ENCODE peak calls at places on chromosomes 1 and 21, in seven cellular contexts. W is foreskin fibroblast, S is cardiac muscle cell, O is thoracic aorta, V is cardiac fibroblast, J is nephron progenitor cell, M is HFFc6. X is an unnamed sample.

GRCh38 chr1:213876531-213876930 is 111.2 kb upstream of the PROX1 start:
- DNase-seq in M (no peak), V (no peak), O (no peak), J (no peak), S (no peak), W (no peak), X (no peak)

GRCh38 chr1:168421399-168422004 is 122.3 kb downstream of the XCL2 start:
- DNase-seq in J (no peak), O (no peak), S (no peak), W (no peak), M (no peak), V (no peak), X (no peak)

GRCh38 chr1:207298186-207298585 is 23.3 kb upstream of the CD55 start:
- DNase-seq in O (no peak), S (no peak), V (no peak), J (no peak), M (no peak), W (no peak), X (no peak)

GRCh38 chr1:8202182-8202905 is 115.6 kb upstream of the SLC45A1 start:
- DNase-seq in V (peak), O (peak), J (peak), S (peak), W (peak), M (peak), X (no peak)

GRCh38 chr1:212920895-212921294 is 29.4 kb upstream of the VASH2 start:
- DNase-seq in V (no peak), W (no peak), J (no peak), O (no peak), M (no peak), S (no peak), X (no peak)

GRCh38 chr1:218339267-218339831 is 5.8 kb upstream of the TGFB2 start:
- DNase-seq in O (no peak), J (no peak), V (peak), M (peak), S (peak), W (peak), X (no peak)

GRCh38 chr1:202306535-202307345 is 35.0 kb downstream of the UBE2T start:
- DNase-seq in S (no peak), J (no peak), M (no peak), V (no peak), W (no peak), O (no peak), X (no peak)

GRCh38 chr1:110880708-110881374 is 7.9 kb downstream of the CD53 start:
- DNase-seq in V (no peak), J (no peak), W (no peak), S (no peak), M (no peak), O (no peak), X (no peak)

GRCh38 chr1:212283741-212284140 is 1.5 kb upstream of the PPP2R5A start:
- DNase-seq in S (no peak), W (no peak), O (no peak), V (no peak), M (no peak), J (no peak), X (no peak)

GRCh38 chr1:113307771-113308451 is 82.4 kb upstream of the MAGI3 start:
- DNase-seq in M (peak), W (peak), V (peak), S (peak), J (no peak), O (no peak), X (no peak)

GRCh38 chr1:230285351-230285750 is 140.8 kb downstream of the PGBD5 start:
- DNase-seq in J (no peak), M (no peak), V (no peak), W (no peak), S (no peak), O (no peak), X (no peak)

GRCh38 chr1:14602131-14602530 is 3.6 kb downstream of the KAZN start:
- DNase-seq in O (no peak), J (no peak), S (peak), V (peak), W (peak), M (no peak), X (no peak)

GRCh38 chr1:48223372-48224081 is 1.0 kb downstream of the SLC5A9 start:
- DNase-seq in O (no peak), W (no peak), S (no peak), J (no peak), V (no peak), M (no peak), X (no peak)

GRCh38 chr1:184242507-184242943 is 144.3 kb upstream of the C1orf21 start:
- DNase-seq in V (peak), J (no peak), S (peak), W (peak), M (peak), O (no peak), X (no peak)

GRCh38 chr1:24964811-24965570 is 34.9 kb upstream of the RUNX3 start:
- DNase-seq in O (no peak), S (no peak), M (no peak), V (no peak), J (no peak), W (no peak), X (peak)

GRCh38 chr1:225460737-225461532 is 33.1 kb upstream of the LBR start:
- DNase-seq in O (no peak), W (no peak), J (no peak), M (no peak), V (no peak), S (no peak), X (peak)

GRCh38 chr1:85282424-85282823 is 6.0 kb upstream of the BCL10 start:
- DNase-seq in W (no peak), M (no peak), O (no peak), S (no peak), J (no peak), V (no peak), X (no peak)

GRCh38 chr1:12556368-12556930 is 61.6 kb downstream of the DHRS3 start:
- DNase-seq in O (no peak), M (peak), V (peak), S (peak), W (peak), J (no peak), X (no peak)

GRCh38 chr21:38597436-38597835 is 99.2 kb upstream of the ERG start:
- DNase-seq in W (no peak), S (no peak), J (no peak), O (no peak), M (no peak), V (no peak), X (no peak)

GRCh38 chr1:219405531-219406331 is 207.2 kb downstream of the ZC3H11B start:
- DNase-seq in J (no peak), S (no peak), W (no peak), V (no peak), O (no peak), M (no peak), X (no peak)

GRCh38 chr1:5479876-5480275 is 512.3 kb downstream of the NPHP4 start:
- DNase-seq in O (no peak), M (no peak), V (no peak), W (no peak), J (no peak), S (no peak), X (no peak)

GRCh38 chr1:23862640-23863039 is 5.5 kb downstream of the FUCA1 start:
- DNase-seq in M (no peak), W (no peak), S (no peak), J (no peak), O (no peak), V (no peak), X (no peak)

GRCh38 chr21:14952916-14953315 is 111.9 kb downstream of the NRIP1 start:
- DNase-seq in O (no peak), W (no peak), S (peak), J (no peak), V (peak), M (no peak), X (no peak)
- TF ChIP-seq CTCF in O (no peak), W (no peak), S (peak), J (no peak), V (no peak), M (peak), X (no peak)

GRCh38 chr1:75423616-75424015 is 187.3 kb downstream of the SLC44A5 start:
- DNase-seq in S (no peak), O (no peak), V (no peak), W (no peak), J (no peak), M (no peak), X (no peak)
- TF ChIP-seq CTCF in S (no peak), O (no peak), V (no peak), W (no peak), J (peak), M (no peak), X (no peak)

GRCh38 chr1:40722622-40723021 is 31.1 kb downstream of the NFYC start:
- DNase-seq in J (no peak), O (no peak), M (no peak), S (no peak), V (no peak), W (no peak), X (no peak)
- TF ChIP-seq CTCF in J (no peak), O (no peak), M (no peak), S (no peak), V (no peak), W (no peak), X (no peak)

GRCh38 chr21:36160850-36161178 is 4.2 kb downstream of the DOP1B start:
- DNase-seq in W (no peak), V (no peak), M (no peak), O (no peak), S (no peak), J (no peak), X (no peak)
- TF ChIP-seq CTCF in W (no peak), V (no peak), M (no peak), O (no peak), S (no peak), J (no peak), X (no peak)

DNA sequence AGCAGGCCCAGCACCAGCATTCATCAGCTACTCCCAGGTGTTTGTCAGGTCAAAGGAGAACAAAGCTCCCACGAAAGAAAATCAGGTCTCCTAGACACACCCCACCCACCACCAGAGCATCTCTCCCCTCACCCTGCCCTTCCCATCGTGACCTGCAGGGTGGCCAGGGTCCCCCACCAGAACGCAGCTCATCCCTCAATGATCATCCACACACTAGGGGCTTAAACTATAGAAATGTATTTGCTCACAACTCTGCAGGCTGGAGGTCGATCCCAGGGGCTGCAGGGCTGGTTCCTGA is 97.4 kb downstream of the RIPK4 start:
- DNase-seq in O (no peak), V (no peak), M (no peak), S (no peak), J (no peak), W (no peak), X (no peak)
- TF ChIP-seq CTCF in O (no peak), V (no peak), M (peak), S (no peak), J (no peak), W (no peak), X (no peak)

GRCh38 chr21:42498012-42498411 is 2.0 kb upstream of the RSPH1 start:
- DNase-seq in S (no peak), J (no peak), M (no peak), V (no peak), O (no peak), W (no peak), X (no peak)

GRCh38 chr21:42495027-42495426 is 997 bp downstream of the RSPH1 start:
- DNase-seq in W (no peak), M (no peak), O (no peak), S (no peak), J (no peak), V (no peak), X (no peak)

GRCh38 chr21:42496839-42497202 is 797 bp upstream of the RSPH1 start:
- DNase-seq in J (no peak), S (peak), V (no peak), M (no peak), O (no peak), W (peak), X (no peak)

GRCh38 chr21:42495765-42496119 is 282 bp downstream of the RSPH1 start:
- DNase-seq in J (no peak), O (no peak), V (peak), M (no peak), W (no peak), S (peak), X (no peak)

DNA sequence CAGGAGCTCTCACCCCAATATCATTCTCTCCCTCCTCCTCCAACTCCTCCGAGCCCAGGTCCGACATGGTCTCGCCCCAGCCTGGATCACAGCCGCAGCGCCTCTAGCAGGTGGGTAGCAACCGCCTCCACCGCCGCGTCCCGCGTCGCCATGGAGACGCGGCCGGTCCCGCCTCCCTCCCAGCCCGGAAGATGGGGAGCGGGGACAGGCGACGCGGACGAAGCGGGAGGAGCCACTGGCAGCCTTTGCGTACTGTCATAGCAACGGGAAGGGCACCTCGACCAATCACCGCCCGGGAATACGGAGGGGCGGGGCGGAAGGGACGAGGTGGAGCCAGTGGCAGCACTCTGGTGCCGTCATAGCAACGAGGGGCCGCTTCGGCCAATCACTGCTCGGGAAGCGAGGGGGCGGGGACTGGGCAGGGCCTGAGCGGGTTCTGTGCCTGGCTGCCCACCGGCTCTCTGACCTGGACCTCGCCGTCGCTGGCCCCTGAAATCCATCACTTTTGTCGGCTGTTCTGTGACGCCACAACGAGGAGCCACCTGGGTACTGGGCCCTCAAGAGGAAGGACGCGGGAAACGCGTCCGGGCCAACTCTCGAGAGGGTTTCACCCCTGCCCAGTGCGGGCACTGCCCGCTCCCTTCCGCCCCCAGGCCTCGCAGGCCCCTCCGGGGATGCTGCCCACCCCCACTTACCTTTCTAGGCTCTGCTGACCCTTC is at the start of gene RSPH1:
- DNase-seq in J (peak), V (peak), W (peak), M (peak), O (peak), S (peak), X (peak)
- TF ChIP-seq CTCF in J (no peak), V (no peak), W (no peak), M (no peak), O (no peak), S (no peak), X (no peak)

GRCh38 chr1:222167896-222168295 is 380.0 kb downstream of the HHIPL2 start:
- DNase-seq in O (no peak), W (peak), V (peak), S (no peak), J (no peak), M (no peak), X (no peak)

GRCh38 chr1:222165625-222166024 is 382.3 kb downstream of the HHIPL2 start:
- DNase-seq in M (no peak), V (peak), S (no peak), J (no peak), W (peak), O (no peak), X (no peak)

GRCh38 chr1:222168621-222169020 is 379.3 kb downstream of the HHIPL2 start:
- DNase-seq in J (no peak), O (no peak), S (no peak), V (no peak), M (no peak), W (no peak), X (no peak)

GRCh38 chr1:222167111-222167510 is 380.8 kb downstream of the HHIPL2 start:
- DNase-seq in W (peak), M (peak), J (peak), O (no peak), S (peak), V (peak), X (peak)

GRCh38 chr1:222171005-222171404 is 376.9 kb downstream of the HHIPL2 start:
- DNase-seq in W (peak), V (peak), O (no peak), M (peak), S (peak), J (no peak), X (no peak)
- TF ChIP-seq CTCF in W (peak), V (peak), O (no peak), M (peak), S (peak), J (peak), X (peak)

DNA sequence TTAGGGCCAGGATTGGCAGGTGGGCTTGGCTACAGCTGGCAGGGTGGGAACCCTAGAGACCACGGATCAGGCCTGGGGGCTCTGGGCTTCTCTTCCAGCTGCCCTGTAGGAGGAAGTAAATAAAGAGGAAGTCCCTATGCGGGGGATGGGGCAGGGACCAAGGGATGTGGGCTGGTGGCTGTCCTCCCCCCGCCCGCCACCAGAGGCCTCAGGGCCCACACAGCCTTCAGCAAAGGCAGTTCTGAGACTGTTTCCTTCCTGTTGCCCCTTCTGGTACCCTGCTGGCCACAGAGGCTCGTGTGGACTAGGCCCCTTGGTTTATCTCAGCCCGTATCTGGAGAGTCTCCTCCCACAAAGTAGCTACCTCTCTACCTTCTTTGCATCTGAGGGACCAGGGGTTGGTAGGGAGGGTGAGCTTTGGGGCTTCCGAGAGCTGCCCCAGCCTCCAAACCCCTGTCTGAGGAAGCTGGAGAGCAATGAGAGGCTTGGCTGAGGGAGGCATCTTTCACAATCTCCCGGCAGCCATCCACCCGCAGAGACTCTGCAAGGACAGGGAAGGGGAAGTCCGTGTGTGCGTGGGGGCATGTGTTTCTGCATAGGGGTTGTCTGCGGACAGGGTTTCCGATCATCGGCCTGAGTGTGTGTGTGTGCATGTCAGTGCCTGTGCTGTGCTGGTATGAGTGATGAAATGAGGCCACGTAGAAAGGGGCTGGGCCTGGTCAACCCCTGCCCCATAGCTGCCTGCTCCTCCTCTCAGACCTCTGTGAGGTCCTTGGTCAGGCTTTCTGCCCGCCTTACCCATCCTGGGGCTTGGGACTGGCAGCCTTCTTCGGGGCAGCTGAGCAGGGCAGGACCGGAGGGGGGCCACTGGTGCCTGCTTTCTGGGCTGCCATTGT is 12.5 kb downstream of the RPS6KA1 start:
- DNase-seq in O (peak), V (peak), M (no peak), S (peak), W (peak), J (peak), X (peak)
- TF ChIP-seq CTCF in O (no peak), V (peak), M (peak), S (peak), W (peak), J (peak), X (peak)

DNA sequence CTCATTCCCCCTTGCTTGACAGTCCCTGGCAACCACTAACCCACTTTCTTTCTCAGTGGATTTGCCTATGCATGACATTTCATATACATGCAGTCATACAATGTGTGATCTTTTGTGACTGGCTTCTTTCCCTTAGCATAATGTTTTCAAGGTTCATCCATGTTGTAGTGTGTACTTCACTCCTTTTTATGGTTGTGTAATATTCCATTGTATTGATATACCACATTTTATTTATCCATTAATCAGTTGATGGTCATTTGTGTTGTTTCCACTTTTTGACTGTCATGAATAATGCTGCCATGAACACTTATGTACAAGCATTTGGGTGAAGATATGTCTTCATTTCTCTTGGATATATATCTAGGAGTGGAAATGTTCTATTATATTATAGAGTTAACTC is 127.7 kb upstream of the GRIK3 start:
- DNase-seq in M (no peak), J (no peak), O (no peak), W (no peak), S (no peak), V (no peak), X (no peak)
- TF ChIP-seq CTCF in M (no peak), J (no peak), O (no peak), W (no peak), S (no peak), V (no peak), X (no peak)

GRCh38 chr1:11324562-11324961 is 51.6 kb downstream of the UBIAD1 start:
- DNase-seq in J (no peak), W (no peak), V (no peak), S (no peak), O (no peak), M (no peak), X (no peak)

GRCh38 chr1:11318982-11319381 is 46.0 kb downstream of the UBIAD1 start:
- DNase-seq in W (no peak), V (no peak), S (no peak), O (no peak), M (no peak), J (no peak), X (no peak)

GRCh38 chr1:11316701-11317100 is 43.7 kb downstream of the UBIAD1 start:
- DNase-seq in J (no peak), M (no peak), O (no peak), V (peak), S (peak), W (no peak), X (no peak)

GRCh38 chr1:11321656-11322491 is 48.9 kb downstream of the UBIAD1 start:
- DNase-seq in V (no peak), J (no peak), W (no peak), M (no peak), S (no peak), O (no peak), X (no peak)

GRCh38 chr1:11320153-11320936 is 47.3 kb downstream of the UBIAD1 start:
- DNase-seq in J (peak), W (no peak), S (no peak), M (no peak), O (no peak), V (no peak), X (peak)
- TF ChIP-seq CTCF in J (peak), W (peak), S (peak), M (peak), O (no peak), V (peak), X (peak)